ENCODE peak calls at places on chromosomes 11 and 22, in seven cellular contexts. Q is thoracic aorta, S is HFFc6, T is Calu3, W is brain microvascular endothelial cell, E is mesothelial cell of epicardium, O is OCI-LY7. N is an unnamed sample.

GRCh38 chr22:20464096-20464614 is 26.5 kb upstream of the SCARF2 start:
- DNase-seq in S (no peak), T (no peak), Q (no peak), W (no peak), E (no peak), O (peak; percentile 52), N (peak; percentile 81)

GRCh38 chr11:87819141-87819540 is 356.1 kb downstream of the RAB38 start:
- DNase-seq in O (no peak), S (no peak), W (peak; percentile 1), E (no peak), Q (no peak), T (no peak), N (no peak)

GRCh38 chr22:17100621-17101020 is 15.8 kb downstream of the IL17RA start:
- DNase-seq in T (no peak), E (no peak), Q (no peak), W (no peak), O (no peak), S (no peak), N (no peak)

GRCh38 chr22:38706101-38706884 is 549 bp downstream of the GTPBP1 start:
- DNase-seq in W (no peak), Q (no peak), T (peak; percentile 31), O (peak; percentile 20), E (peak; percentile 67), S (peak; percentile 17), N (peak; percentile 49)

GRCh38 chr22:37848587-37849088 is 581 bp upstream of the EIF3L start:
- DNase-seq in O (peak; percentile 38), W (no peak), S (no peak), E (no peak), Q (no peak), T (no peak), N (peak; percentile 60)

GRCh38 chr11:2138075-2138435 is 1.1 kb downstream of the IGF2 start:
- DNase-seq in Q (no peak), T (no peak), O (no peak), S (no peak), E (no peak), W (no peak), N (no peak)

GRCh38 chr11:70397336-70397982 is 870 bp upstream of the CTTN start:
- DNase-seq in S (no peak), Q (no peak), E (no peak), W (peak; percentile 14), T (no peak), O (no peak), N (peak; percentile 20)

GRCh38 chr22:50184541-50185383 is 951 bp upstream of the TRABD start:
- DNase-seq in Q (no peak), S (no peak), O (no peak), E (no peak), W (no peak), T (no peak), N (no peak)

GRCh38 chr11:62552931-62553838 is 6.6 kb upstream of the AHNAK start:
- DNase-seq in O (no peak), T (peak; percentile 87), Q (peak; percentile 85), S (peak; percentile 97), E (no peak), W (peak; percentile 94), N (peak; percentile 54)

GRCh38 chr11:2271077-2271326 is 614 bp upstream of the ASCL2 start:
- DNase-seq in E (no peak), S (no peak), W (no peak), Q (no peak), T (no peak), O (no peak), N (peak; percentile 48)

GRCh38 chr22:23063539-23064380 is 6.6 kb upstream of the GNAZ start:
- DNase-seq in S (no peak), T (no peak), W (no peak), O (no peak), E (no peak), Q (no peak), N (no peak)

GRCh38 chr11:31810779-31811647 is at the start of gene PAX6:
- DNase-seq in E (peak; percentile 61), Q (no peak), S (no peak), W (peak; percentile 9), T (peak; percentile 49), O (no peak), N (peak; percentile 71)

GRCh38 chr11:23944939-23945338 is 551.9 kb upstream of the LUZP2 start:
- DNase-seq in W (no peak), E (no peak), Q (no peak), O (no peak), S (no peak), T (no peak), N (no peak)

GRCh38 chr11:27473017-27473406 is 422 bp upstream of the LGR4 start:
- DNase-seq in O (no peak), T (no peak), Q (no peak), E (no peak), W (no peak), S (no peak), N (no peak)

GRCh38 chr11:86574493-86575207 is 97.8 kb downstream of the ME3 start:
- DNase-seq in S (no peak), E (no peak), O (no peak), W (peak; percentile 78), Q (no peak), T (no peak), N (no peak)

GRCh38 chr22:28750471-28750881 is 8.6 kb downstream of the HSCB start:
- DNase-seq in T (no peak), S (peak; percentile 58), O (no peak), W (peak; percentile 72), Q (no peak), E (no peak), N (no peak)

GRCh38 chr11:12902784-12903491 is 106.2 kb upstream of the RASSF10 start:
- DNase-seq in S (no peak), W (no peak), T (no peak), E (no peak), O (no peak), Q (no peak), N (no peak)

GRCh38 chr11:114448749-114449484 is 9.7 kb downstream of the REXO2 start:
- DNase-seq in T (no peak), W (no peak), Q (no peak), E (no peak), O (no peak), S (peak; percentile 6), N (no peak)

GRCh38 chr11:117259417-117259816 is 26.9 kb downstream of the RNF214 start:
- DNase-seq in W (peak; percentile 12), E (no peak), S (peak; percentile 68), Q (no peak), T (no peak), O (no peak), N (no peak)

GRCh38 chr11:67382481-67383136 is 9.2 kb upstream of the RAD9A start:
- DNase-seq in Q (no peak), T (peak; percentile 88), S (peak; percentile 66), W (peak; percentile 70), O (peak; percentile 88), E (peak; percentile 86), N (peak; percentile 90)

GRCh38 chr22:31944700-31945477 is 554 bp downstream of the YWHAH start:
- DNase-seq in T (peak; percentile 56), Q (no peak), O (peak; percentile 58), E (peak; percentile 56), S (no peak), W (no peak), N (peak; percentile 45)

GRCh38 chr22:21989049-21989448 is 6.5 kb upstream of the TOP3B start:
- DNase-seq in O (no peak), W (no peak), S (no peak), E (no peak), T (no peak), Q (no peak), N (no peak)

GRCh38 chr22:31605851-31606585 is 56.0 kb downstream of the PISD start:
- DNase-seq in W (no peak), S (no peak), O (no peak), T (no peak), E (no peak), Q (no peak), N (no peak)

GRCh38 chr11:13289081-13289480 is 11.5 kb downstream of the BMAL1 start:
- DNase-seq in O (no peak), Q (no peak), T (peak; percentile 25), S (peak; percentile 30), W (peak; percentile 17), E (no peak), N (no peak)

GRCh38 chr11:69509381-69509780 is 27.9 kb downstream of the LINC01488 start:
- DNase-seq in Q (no peak), W (no peak), O (no peak), E (no peak), T (no peak), S (no peak), N (no peak)

GRCh38 chr11:61482513-61482912 is 26.0 kb upstream of the LRRC10B start:
- DNase-seq in E (peak; percentile 49), O (peak; percentile 15), W (no peak), S (peak; percentile 22), T (peak; percentile 57), Q (no peak), N (peak; percentile 52)

GRCh38 chr22:19877626-19878339 is 23.1 kb upstream of the GNB1L start:
- DNase-seq in T (no peak), E (no peak), W (peak; percentile 53), Q (no peak), O (no peak), S (peak; percentile 58), N (peak; percentile 1)

DNA sequence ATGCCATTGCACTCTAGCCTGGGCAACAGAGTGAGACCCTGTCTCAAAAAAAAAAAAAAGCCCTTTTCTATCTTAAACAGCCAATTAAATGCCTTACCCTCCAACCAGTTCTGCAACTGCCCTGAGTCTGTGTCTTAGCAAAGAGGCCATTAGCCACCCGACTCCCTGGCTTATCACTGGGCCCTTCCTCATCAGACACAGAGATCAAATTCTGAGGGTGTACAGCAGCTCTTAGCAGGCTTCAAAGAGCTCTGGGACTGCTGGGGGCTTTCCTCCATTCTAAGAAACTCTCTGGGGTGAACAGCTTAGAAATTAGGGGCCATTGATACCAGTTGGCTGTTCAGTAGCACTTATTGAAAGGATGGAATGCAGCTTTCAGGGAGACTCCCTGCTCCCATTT is 76.7 kb downstream of the COMMD9 start:
- DNase-seq in S (no peak), E (no peak), O (no peak), Q (no peak), T (no peak), W (no peak), N (no peak)
- TF ChIP-seq CTCF in S (no peak), E (no peak), O (no peak), Q (no peak), T (no peak), W (no peak), N (no peak)

DNA sequence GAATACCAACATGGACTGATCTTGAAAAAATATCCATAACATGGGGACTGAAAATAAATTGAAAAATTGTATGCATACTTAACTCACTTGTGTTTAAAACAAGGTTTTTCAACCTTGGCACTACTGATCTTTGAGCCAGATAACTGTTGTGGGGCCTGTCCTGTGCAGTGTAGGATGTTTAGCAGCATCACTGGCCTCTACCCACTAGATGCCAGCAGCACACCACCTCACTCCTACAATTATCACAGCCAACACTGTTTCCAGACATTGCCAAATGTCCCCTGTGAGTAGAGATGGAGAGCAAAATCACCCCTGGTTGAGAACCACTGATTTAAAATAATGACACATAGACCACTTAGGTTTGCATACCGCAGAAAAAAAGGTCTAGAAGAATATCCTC is 45.0 kb upstream of the SLC1A2 start:
- DNase-seq in T (no peak), S (no peak), O (no peak), Q (no peak), E (no peak), W (no peak), N (no peak)
- TF ChIP-seq CTCF in T (no peak), S (peak; percentile 61), O (no peak), Q (no peak), E (no peak), W (peak; percentile 41), N (no peak)

GRCh38 chr11:43577566-43578264 is 102.8 kb upstream of the HSD17B12 start:
- DNase-seq in S (no peak), O (no peak), T (no peak), E (no peak), W (no peak), Q (no peak), N (no peak)
- TF ChIP-seq CTCF in S (no peak), O (no peak), T (no peak), E (no peak), W (no peak), Q (no peak), N (no peak)

GRCh38 chr11:42145311-42145710 is 685.9 kb upstream of the LRRC4C start:
- DNase-seq in O (no peak), S (no peak), W (no peak), E (no peak), T (no peak), Q (no peak), N (no peak)
- TF ChIP-seq CTCF in O (no peak), S (no peak), W (no peak), E (no peak), T (no peak), Q (no peak), N (no peak)